ENCODE peak calls at places on chromosome 13, in seven cellular contexts. O is cardiac muscle cell, F is tibial nerve, K is H1, W is aorta, L is GM23248, E is trophoblast cell. M is an unnamed sample. For H3K36me3, the result is how much of the 10 kb centered on the place peaks cover.

GRCh38 chr13:20702945-20703784 is at the start of gene IL17D:
- DNase-seq in W (no peak), O (peak), F (no peak), L (peak), K (peak), E (no peak), M (peak)

GRCh38 chr13:52924241-52925148 is 76.1 kb upstream of the PCDH8 start:
- DNase-seq in W (no peak), E (no peak), O (no peak), L (no peak), F (no peak), K (no peak), M (no peak)

GRCh38 chr13:109904218-109904617 is 117.8 kb upstream of the IRS2 start:
- DNase-seq in O (no peak), W (no peak), F (no peak), K (no peak), L (no peak), E (peak), M (no peak)

GRCh38 chr13:97366172-97366688 is 67.7 kb upstream of the RAP2A start:
- DNase-seq in E (no peak), O (no peak), W (no peak), L (no peak), K (no peak), F (no peak), M (no peak)

GRCh38 chr13:24050292-24050711 is 110.2 kb upstream of the SPATA13 start:
- DNase-seq in O (peak), F (no peak), L (peak), K (no peak), E (no peak), W (peak), M (no peak)

GRCh38 chr13:44243198-44243852 is 130.3 kb upstream of the SERP2 start:
- DNase-seq in W (no peak), F (no peak), O (peak), L (peak), K (peak), E (peak), M (no peak)

GRCh38 chr13:40206241-40207109 is 460.0 kb downstream of the FOXO1 start:
- DNase-seq in O (peak), W (no peak), E (no peak), F (no peak), K (no peak), L (peak), M (no peak)

GRCh38 chr13:26558912-26559485 is 1.5 kb downstream of the WASF3 start:
- DNase-seq in E (no peak), O (peak), K (no peak), F (no peak), L (peak), W (no peak), M (no peak)

GRCh38 chr13:50593228-50593627 is 250.3 kb downstream of the DLEU7 start:
- DNase-seq in L (no peak), F (no peak), K (no peak), W (no peak), O (no peak), E (no peak), M (no peak)

GRCh38 chr13:42946927-42947326 is 45.1 kb downstream of the EPSTI1 start:
- DNase-seq in K (no peak), F (no peak), O (peak), W (no peak), E (no peak), L (peak), M (no peak)

GRCh38 chr13:102580552-102581169 is 16.1 kb upstream of the TPP2 start:
- DNase-seq in K (no peak), L (peak), W (no peak), F (peak), O (peak), E (peak), M (peak)

GRCh38 chr13:50810998-50811397 is 32.5 kb downstream of the DLEU7 start:
- DNase-seq in L (no peak), O (no peak), W (no peak), F (no peak), K (no peak), E (no peak), M (no peak)

GRCh38 chr13:113653264-113654174 is 4.5 kb downstream of the ATP4B start:
- DNase-seq in E (no peak), K (no peak), W (peak), F (no peak), L (no peak), O (no peak), M (no peak)

GRCh38 chr13:24043590-24044350 is 116.8 kb upstream of the SPATA13 start:
- DNase-seq in F (no peak), W (no peak), E (no peak), O (no peak), L (peak), K (no peak), M (no peak)

GRCh38 chr13:51995677-51996551 is 15.3 kb downstream of the ATP7B start:
- DNase-seq in K (no peak), E (no peak), O (peak), F (no peak), W (no peak), L (no peak), M (no peak)

GRCh38 chr13:61727714-61728275 is 312.1 kb upstream of the PCDH20 start:
- DNase-seq in W (no peak), L (no peak), E (peak), O (peak), K (no peak), F (no peak), M (no peak)

GRCh38 chr13:76632388-76633044 is 253.7 kb downstream of the KCTD12 start:
- DNase-seq in K (no peak), F (no peak), L (no peak), W (no peak), E (no peak), O (peak), M (no peak)

GRCh38 chr13:33494596-33495214 is 209.2 kb upstream of the STARD13 start:
- DNase-seq in K (no peak), E (no peak), W (peak), F (no peak), L (peak), O (peak), M (no peak)

GRCh38 chr13:29598321-29598720 is 2.8 kb upstream of the SLC7A1 start:
- DNase-seq in W (no peak), L (no peak), E (peak), F (no peak), K (no peak), O (no peak), M (no peak)

GRCh38 chr13:27043013-27043412 is 128.6 kb downstream of the USP12 start:
- DNase-seq in W (no peak), K (peak), L (peak), O (peak), F (peak), E (peak), M (no peak)

GRCh38 chr13:76014618-76015315 is 378.6 kb downstream of the LMO7 start:
- DNase-seq in F (no peak), O (peak), K (no peak), W (no peak), E (no peak), L (peak), M (no peak)

GRCh38 chr13:35767256-35767981 is 290.9 kb upstream of the MAB21L1 start:
- DNase-seq in E (no peak), K (no peak), F (no peak), O (no peak), L (no peak), W (no peak), M (no peak)

GRCh38 chr13:101202590-101202989 is 213.7 kb downstream of the NALCN start:
- DNase-seq in E (no peak), W (no peak), O (no peak), F (no peak), L (no peak), K (peak), M (no peak)

GRCh38 chr13:101204270-101205011 is 211.9 kb downstream of the NALCN start:
- DNase-seq in E (no peak), K (no peak), L (peak), O (no peak), W (no peak), F (no peak), M (no peak)

GRCh38 chr13:101210774-101211173 is 205.5 kb downstream of the NALCN start:
- DNase-seq in W (no peak), F (no peak), K (no peak), E (no peak), O (no peak), L (no peak), M (no peak)

GRCh38 chr13:101209206-101209893 is 207.0 kb downstream of the NALCN start:
- DNase-seq in F (no peak), O (no peak), L (no peak), E (no peak), K (no peak), W (no peak), M (no peak)

DNA sequence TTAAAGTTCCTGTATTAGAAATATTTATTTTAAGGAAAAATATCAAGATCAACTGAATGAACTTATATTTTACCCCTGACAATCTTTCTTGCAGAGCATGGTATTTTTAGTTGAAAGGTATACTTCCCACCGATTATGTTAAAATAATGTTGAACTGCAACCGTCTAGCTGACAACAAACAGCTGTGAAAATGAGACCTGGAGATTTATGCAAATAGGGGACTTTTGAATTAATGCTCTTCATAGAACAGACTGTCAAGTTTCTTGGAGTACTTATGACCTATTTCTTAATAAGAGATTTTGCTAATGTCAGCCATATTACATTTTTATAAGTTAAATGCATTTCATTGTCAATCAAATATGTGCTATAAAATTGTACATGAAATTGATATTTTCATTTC is 210.9 kb downstream of the NALCN start:
- DNase-seq in K (no peak), F (no peak), E (no peak), O (no peak), L (no peak), W (no peak), M (no peak)
- H3K27ac ChIP-seq in K (no peak), F (no peak), E (no peak), O (no peak), L (no peak), W (no peak), M (no peak)

GRCh38 chr13:45974500-45974899 is 78.0 kb downstream of the ZC3H13 start:
- DNase-seq in O (no peak), E (no peak), K (no peak), L (no peak), W (no peak), F (no peak), M (no peak)
- H3K36me3 ChIP-seq in O (under half), E (under half), K (under half), L (under half), W (under half), F (under half), M (under half)

GRCh38 chr13:78913656-78914055 is 254.7 kb upstream of the OBI1 start:
- DNase-seq in F (no peak), E (no peak), W (no peak), O (no peak), K (no peak), L (no peak), M (no peak)

GRCh38 chr13:78909276-78909675 is 250.3 kb upstream of the OBI1 start:
- DNase-seq in O (no peak), W (no peak), E (no peak), L (no peak), F (no peak), K (no peak), M (no peak)

DNA sequence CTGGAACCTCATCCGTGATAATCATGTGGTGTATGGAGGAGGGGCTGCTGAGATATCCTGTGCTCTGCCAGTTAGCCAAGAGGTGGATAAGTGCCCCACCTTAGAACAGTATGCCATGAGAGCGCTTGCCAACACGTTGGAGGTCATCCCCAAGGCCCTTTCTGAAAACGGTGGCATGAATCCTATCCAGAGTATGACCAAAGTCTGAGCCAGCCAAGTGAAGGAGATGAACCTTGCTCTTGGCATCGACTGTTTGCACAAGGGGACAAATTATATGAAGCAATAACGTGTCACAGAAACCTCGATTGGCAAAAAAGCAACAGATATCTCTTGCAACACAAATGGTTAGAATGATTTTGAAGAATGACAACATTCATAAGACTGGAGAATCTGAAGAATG is 251.2 kb upstream of the OBI1 start:
- DNase-seq in F (no peak), O (no peak), L (no peak), W (no peak), E (no peak), K (no peak), M (no peak)
- H3K4me3 ChIP-seq in F (no peak), O (no peak), L (no peak), W (no peak), E (no peak), K (no peak), M (no peak)

DNA sequence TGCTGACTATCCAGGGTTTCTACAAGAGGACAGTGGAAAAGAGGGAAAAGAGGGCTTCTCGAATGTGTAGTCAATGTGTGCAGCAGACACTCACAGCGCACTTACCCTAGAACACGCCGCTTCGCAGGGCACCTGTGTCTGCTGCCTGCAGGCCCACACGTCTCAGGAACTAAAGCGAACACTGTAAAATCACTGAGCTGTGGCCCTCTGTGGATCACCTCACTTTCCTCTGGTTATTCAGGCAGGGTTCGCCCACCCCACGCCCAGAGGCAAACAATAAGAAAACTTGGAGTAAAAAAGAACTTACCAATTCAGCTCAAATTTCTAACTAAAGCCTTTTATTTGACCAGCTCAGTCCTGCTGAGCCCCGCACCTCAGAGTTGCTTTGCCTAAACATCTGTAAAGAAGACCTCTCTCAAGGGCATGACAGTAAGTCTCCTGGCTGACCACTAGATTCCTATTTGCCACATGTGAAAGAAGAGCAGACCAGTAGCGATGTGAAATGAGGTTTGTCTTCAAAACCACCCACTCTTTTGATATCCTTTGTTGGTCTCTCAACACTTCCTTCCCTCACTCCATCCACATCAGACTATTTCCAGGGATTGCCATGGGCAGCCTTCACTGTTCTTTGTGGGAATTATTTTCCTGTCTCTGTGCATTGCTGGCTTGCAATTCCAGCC is 19.3 kb upstream of the DOCK9 start:
- DNase-seq in K (peak), L (no peak), O (no peak), W (no peak), E (no peak), F (no peak), M (no peak)
- H3K27ac ChIP-seq in K (no peak), L (no peak), O (no peak), W (no peak), E (no peak), F (no peak), M (no peak)

DNA sequence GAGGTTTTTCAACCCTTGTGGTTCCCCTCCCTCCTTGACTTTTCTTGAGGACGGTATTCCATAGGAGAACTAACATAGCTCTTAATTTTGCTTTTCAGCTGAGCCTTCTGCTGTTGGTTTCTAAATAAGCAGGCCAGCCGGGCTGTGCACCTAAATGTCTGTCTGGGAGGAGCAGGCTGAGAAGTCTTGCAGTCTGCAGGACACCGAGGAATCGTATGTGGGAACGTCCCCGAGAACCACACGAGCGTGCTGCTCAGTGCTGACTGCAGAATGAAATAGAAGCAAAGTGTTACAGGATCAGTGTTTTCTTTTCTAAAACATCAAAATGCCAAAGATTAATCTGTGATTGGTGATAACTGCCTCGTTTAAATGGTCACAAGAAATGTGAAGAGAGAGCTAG is 69.9 kb downstream of the COG3 start:
- DNase-seq in K (no peak), E (no peak), O (no peak), F (no peak), W (no peak), L (no peak), M (no peak)
- H3K36me3 ChIP-seq in K (under half), E (under half), O (under half), F (under half), W (under half), L (under half), M (half or more)